ENCODE peak calls at places on chromosomes 7 and 10, in nine cellular contexts. One of them, this sample, is unnamed.

GRCh38 chr7:36784991-36785940 is 61.0 kb upstream of the AOAH start:
- DNase-seq in GM23338: no peak
- DNase-seq in sigmoid colon: peak
- DNase-seq in H1: no peak
- DNase-seq in transverse colon: peak
- DNase-seq in GM12891: peak
- DNase-seq in endothelial cell of umbilical vein: no peak
- DNase-seq in breast epithelium: peak
- DNase-seq in upper lobe of left lung: peak
- DNase-seq in this sample: no peak

GRCh38 chr7:75056476-75056875 is 17.1 kb downstream of the RCC1L start:
- DNase-seq in breast epithelium: no peak
- DNase-seq in H1: no peak
- DNase-seq in GM12891: no peak
- DNase-seq in sigmoid colon: peak
- DNase-seq in upper lobe of left lung: no peak
- DNase-seq in endothelial cell of umbilical vein: no peak
- DNase-seq in GM23338: no peak
- DNase-seq in transverse colon: no peak
- DNase-seq in this sample: no peak

GRCh38 chr7:75892634-75893272 is 13.9 kb downstream of the RHBDD2 start:
- DNase-seq in GM23338: no peak
- DNase-seq in GM12891: no peak
- DNase-seq in sigmoid colon: peak
- DNase-seq in endothelial cell of umbilical vein: no peak
- DNase-seq in breast epithelium: peak
- DNase-seq in upper lobe of left lung: peak
- DNase-seq in transverse colon: peak
- DNase-seq in H1: no peak
- DNase-seq in this sample: no peak

GRCh38 chr10:74194999-74195398 is 44.0 kb downstream of the ADK start:
- DNase-seq in transverse colon: no peak
- DNase-seq in H1: no peak
- DNase-seq in endothelial cell of umbilical vein: no peak
- DNase-seq in GM12891: no peak
- DNase-seq in sigmoid colon: no peak
- DNase-seq in GM23338: no peak
- DNase-seq in upper lobe of left lung: no peak
- DNase-seq in breast epithelium: no peak
- DNase-seq in this sample: no peak

GRCh38 chr10:110045772-110046171 is 38.0 kb downstream of the ADD3 start:
- DNase-seq in GM12891: no peak
- DNase-seq in H1: no peak
- DNase-seq in transverse colon: no peak
- DNase-seq in breast epithelium: no peak
- DNase-seq in GM23338: no peak
- DNase-seq in upper lobe of left lung: no peak
- DNase-seq in endothelial cell of umbilical vein: no peak
- DNase-seq in sigmoid colon: no peak
- DNase-seq in this sample: no peak

GRCh38 chr7:55413442-55413841 is 48.3 kb downstream of the LANCL2 start:
- DNase-seq in endothelial cell of umbilical vein: no peak
- DNase-seq in breast epithelium: no peak
- DNase-seq in H1: no peak
- DNase-seq in upper lobe of left lung: no peak
- DNase-seq in transverse colon: no peak
- DNase-seq in GM23338: no peak
- DNase-seq in sigmoid colon: no peak
- DNase-seq in GM12891: no peak
- DNase-seq in this sample: no peak

GRCh38 chr7:132423594-132424200 is 152.6 kb downstream of the PLXNA4 start:
- DNase-seq in endothelial cell of umbilical vein: no peak
- DNase-seq in upper lobe of left lung: no peak
- DNase-seq in GM12891: no peak
- DNase-seq in GM23338: no peak
- DNase-seq in sigmoid colon: no peak
- DNase-seq in transverse colon: no peak
- DNase-seq in H1: no peak
- DNase-seq in breast epithelium: no peak
- DNase-seq in this sample: no peak

GRCh38 chr10:73864229-73864628 is 10.1 kb downstream of the CAMK2G start:
- DNase-seq in transverse colon: no peak
- DNase-seq in GM12891: no peak
- DNase-seq in H1: no peak
- DNase-seq in upper lobe of left lung: no peak
- DNase-seq in breast epithelium: no peak
- DNase-seq in sigmoid colon: no peak
- DNase-seq in GM23338: no peak
- DNase-seq in endothelial cell of umbilical vein: no peak
- DNase-seq in this sample: no peak

GRCh38 chr7:151101621-151102396 is 15.5 kb downstream of the AGAP3 start:
- DNase-seq in H1: no peak
- DNase-seq in endothelial cell of umbilical vein: no peak
- DNase-seq in breast epithelium: no peak
- DNase-seq in GM23338: no peak
- DNase-seq in transverse colon: no peak
- DNase-seq in GM12891: no peak
- DNase-seq in upper lobe of left lung: no peak
- DNase-seq in sigmoid colon: no peak
- DNase-seq in this sample: no peak

GRCh38 chr7:154744226-154744860 is 258.6 kb downstream of the PAXIP1 start:
- DNase-seq in GM23338: peak
- DNase-seq in breast epithelium: no peak
- DNase-seq in endothelial cell of umbilical vein: no peak
- DNase-seq in sigmoid colon: no peak
- DNase-seq in upper lobe of left lung: no peak
- DNase-seq in H1: peak
- DNase-seq in transverse colon: peak
- DNase-seq in GM12891: peak
- DNase-seq in this sample: peak

GRCh38 chr7:1236831-1237701 is 4.4 kb downstream of the UNCX start:
- DNase-seq in sigmoid colon: no peak
- DNase-seq in breast epithelium: no peak
- DNase-seq in transverse colon: no peak
- DNase-seq in GM12891: no peak
- DNase-seq in GM23338: peak
- DNase-seq in endothelial cell of umbilical vein: no peak
- DNase-seq in upper lobe of left lung: no peak
- DNase-seq in H1: no peak
- DNase-seq in this sample: no peak

GRCh38 chr7:92810242-92810611 is 26.1 kb downstream of the CDK6 start:
- DNase-seq in transverse colon: no peak
- DNase-seq in H1: no peak
- DNase-seq in GM12891: no peak
- DNase-seq in endothelial cell of umbilical vein: no peak
- DNase-seq in sigmoid colon: no peak
- DNase-seq in upper lobe of left lung: no peak
- DNase-seq in breast epithelium: no peak
- DNase-seq in GM23338: no peak
- DNase-seq in this sample: no peak

GRCh38 chr10:17379151-17379690 is 75.2 kb downstream of the ST8SIA6 start:
- DNase-seq in endothelial cell of umbilical vein: no peak
- DNase-seq in transverse colon: no peak
- DNase-seq in GM23338: no peak
- DNase-seq in GM12891: no peak
- DNase-seq in sigmoid colon: no peak
- DNase-seq in H1: no peak
- DNase-seq in upper lobe of left lung: no peak
- DNase-seq in breast epithelium: no peak
- DNase-seq in this sample: no peak

GRCh38 chr10:130226012-130226411 is 89.8 kb downstream of the GLRX3 start:
- DNase-seq in sigmoid colon: peak
- DNase-seq in transverse colon: no peak
- DNase-seq in GM23338: no peak
- DNase-seq in H1: no peak
- DNase-seq in endothelial cell of umbilical vein: no peak
- DNase-seq in breast epithelium: no peak
- DNase-seq in upper lobe of left lung: peak
- DNase-seq in GM12891: no peak
- DNase-seq in this sample: no peak

GRCh38 chr7:32616625-32617024 is 121.3 kb downstream of the AVL9 start:
- DNase-seq in breast epithelium: no peak
- DNase-seq in sigmoid colon: no peak
- DNase-seq in transverse colon: no peak
- DNase-seq in GM23338: no peak
- DNase-seq in GM12891: no peak
- DNase-seq in endothelial cell of umbilical vein: peak
- DNase-seq in H1: no peak
- DNase-seq in upper lobe of left lung: no peak
- DNase-seq in this sample: no peak

GRCh38 chr10:35387768-35388167 is 51.5 kb downstream of the CCNY start:
- DNase-seq in sigmoid colon: no peak
- DNase-seq in H1: no peak
- DNase-seq in transverse colon: no peak
- DNase-seq in upper lobe of left lung: peak
- DNase-seq in GM12891: no peak
- DNase-seq in breast epithelium: no peak
- DNase-seq in GM23338: no peak
- DNase-seq in endothelial cell of umbilical vein: peak
- DNase-seq in this sample: no peak

DNA sequence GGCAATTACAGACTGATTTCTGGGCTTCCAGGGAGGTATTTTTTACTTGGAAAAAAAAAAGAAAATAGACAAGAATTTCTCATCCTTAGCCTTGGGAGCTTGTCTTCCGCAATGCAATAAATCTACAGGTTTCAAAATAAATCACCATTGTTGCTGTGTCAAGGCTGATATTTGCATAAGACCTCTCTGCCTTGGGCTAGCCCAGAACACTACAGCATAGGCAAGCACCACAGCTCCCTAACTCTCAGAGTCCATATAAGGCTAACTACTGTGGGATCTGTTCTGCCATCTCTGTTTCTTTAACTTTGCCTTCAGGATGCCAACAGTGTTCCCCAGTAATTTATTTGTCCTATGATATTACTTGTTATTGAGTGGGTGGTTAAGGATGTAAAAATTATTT is 64.4 kb downstream of the ZWINT start:
- DNase-seq in sigmoid colon: no peak
- DNase-seq in upper lobe of left lung: no peak
- DNase-seq in H1: no peak
- DNase-seq in GM23338: peak
- DNase-seq in endothelial cell of umbilical vein: no peak
- DNase-seq in transverse colon: no peak
- DNase-seq in GM12891: no peak
- DNase-seq in breast epithelium: no peak
- DNase-seq in this sample: no peak
- TF ChIP-seq POLR2AphosphoS5 in sigmoid colon: no peak
- TF ChIP-seq POLR2AphosphoS5 in upper lobe of left lung: no peak
- TF ChIP-seq POLR2AphosphoS5 in H1: no peak
- TF ChIP-seq POLR2AphosphoS5 in GM23338: no peak
- TF ChIP-seq POLR2AphosphoS5 in endothelial cell of umbilical vein: no peak
- TF ChIP-seq POLR2AphosphoS5 in transverse colon: no peak
- TF ChIP-seq POLR2AphosphoS5 in GM12891: no peak
- TF ChIP-seq POLR2AphosphoS5 in breast epithelium: no peak
- TF ChIP-seq POLR2AphosphoS5 in this sample: no peak

GRCh38 chr7:42174391-42174848 is 62.6 kb downstream of the GLI3 start:
- DNase-seq in H1: no peak
- DNase-seq in breast epithelium: no peak
- DNase-seq in upper lobe of left lung: no peak
- DNase-seq in sigmoid colon: peak
- DNase-seq in GM23338: no peak
- DNase-seq in transverse colon: no peak
- DNase-seq in GM12891: no peak
- DNase-seq in endothelial cell of umbilical vein: no peak
- DNase-seq in this sample: no peak
- TF ChIP-seq POLR2AphosphoS5 in H1: no peak
- TF ChIP-seq POLR2AphosphoS5 in breast epithelium: no peak
- TF ChIP-seq POLR2AphosphoS5 in upper lobe of left lung: peak
- TF ChIP-seq POLR2AphosphoS5 in sigmoid colon: peak
- TF ChIP-seq POLR2AphosphoS5 in GM23338: no peak
- TF ChIP-seq POLR2AphosphoS5 in transverse colon: no peak
- TF ChIP-seq POLR2AphosphoS5 in GM12891: no peak
- TF ChIP-seq POLR2AphosphoS5 in endothelial cell of umbilical vein: no peak
- TF ChIP-seq POLR2AphosphoS5 in this sample: no peak

DNA sequence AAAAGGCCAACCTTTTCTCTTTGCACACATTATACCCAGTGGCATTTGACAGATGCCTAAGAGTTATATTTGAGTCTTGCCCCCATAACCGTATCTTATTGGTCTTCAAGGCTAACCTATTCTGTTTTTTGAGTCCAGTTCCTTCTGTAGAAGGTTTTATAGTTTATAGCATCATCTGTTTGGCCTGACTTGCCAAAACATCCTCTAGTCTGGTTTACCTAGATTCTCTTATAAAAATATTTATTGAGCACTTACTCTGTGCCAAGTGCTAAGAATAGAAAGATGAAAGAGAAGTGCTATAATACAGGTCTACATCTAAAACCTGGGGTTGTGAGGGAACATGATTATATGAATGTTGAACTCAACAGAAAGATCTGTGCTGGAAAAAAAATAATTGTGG is 55.9 kb upstream of the PIP4K2A start:
- DNase-seq in GM23338: no peak
- DNase-seq in sigmoid colon: no peak
- DNase-seq in GM12891: no peak
- DNase-seq in breast epithelium: no peak
- DNase-seq in transverse colon: no peak
- DNase-seq in upper lobe of left lung: no peak
- DNase-seq in endothelial cell of umbilical vein: no peak
- DNase-seq in H1: no peak
- DNase-seq in this sample: no peak
- TF ChIP-seq POLR2AphosphoS5 in GM23338: no peak
- TF ChIP-seq POLR2AphosphoS5 in sigmoid colon: no peak
- TF ChIP-seq POLR2AphosphoS5 in GM12891: no peak
- TF ChIP-seq POLR2AphosphoS5 in breast epithelium: no peak
- TF ChIP-seq POLR2AphosphoS5 in transverse colon: no peak
- TF ChIP-seq POLR2AphosphoS5 in upper lobe of left lung: no peak
- TF ChIP-seq POLR2AphosphoS5 in endothelial cell of umbilical vein: no peak
- TF ChIP-seq POLR2AphosphoS5 in H1: no peak
- TF ChIP-seq POLR2AphosphoS5 in this sample: no peak

GRCh38 chr10:3480281-3480999 is 304.6 kb downstream of the KLF6 start:
- DNase-seq in sigmoid colon: no peak
- DNase-seq in transverse colon: no peak
- DNase-seq in endothelial cell of umbilical vein: no peak
- DNase-seq in upper lobe of left lung: no peak
- DNase-seq in GM12891: no peak
- DNase-seq in breast epithelium: no peak
- DNase-seq in H1: no peak
- DNase-seq in GM23338: no peak
- DNase-seq in this sample: no peak

GRCh38 chr10:3484306-3485187 is 300.5 kb downstream of the KLF6 start:
- DNase-seq in GM23338: no peak
- DNase-seq in transverse colon: no peak
- DNase-seq in endothelial cell of umbilical vein: no peak
- DNase-seq in GM12891: no peak
- DNase-seq in breast epithelium: no peak
- DNase-seq in H1: no peak
- DNase-seq in sigmoid colon: no peak
- DNase-seq in upper lobe of left lung: no peak
- DNase-seq in this sample: no peak

GRCh38 chr10:3481000-3481335 is 304.0 kb downstream of the KLF6 start:
- DNase-seq in breast epithelium: no peak
- DNase-seq in H1: no peak
- DNase-seq in upper lobe of left lung: no peak
- DNase-seq in endothelial cell of umbilical vein: no peak
- DNase-seq in transverse colon: no peak
- DNase-seq in GM23338: no peak
- DNase-seq in sigmoid colon: no peak
- DNase-seq in GM12891: no peak
- DNase-seq in this sample: no peak

GRCh38 chr10:3481496-3481895 is 303.5 kb downstream of the KLF6 start:
- DNase-seq in GM12891: no peak
- DNase-seq in endothelial cell of umbilical vein: no peak
- DNase-seq in H1: no peak
- DNase-seq in sigmoid colon: no peak
- DNase-seq in upper lobe of left lung: no peak
- DNase-seq in breast epithelium: no peak
- DNase-seq in transverse colon: no peak
- DNase-seq in GM23338: no peak
- DNase-seq in this sample: no peak

GRCh38 chr10:3482200-3482993 is 302.6 kb downstream of the KLF6 start:
- DNase-seq in breast epithelium: peak
- DNase-seq in GM12891: no peak
- DNase-seq in transverse colon: peak
- DNase-seq in H1: no peak
- DNase-seq in upper lobe of left lung: peak
- DNase-seq in GM23338: peak
- DNase-seq in endothelial cell of umbilical vein: peak
- DNase-seq in sigmoid colon: peak
- DNase-seq in this sample: no peak
- TF ChIP-seq POLR2AphosphoS5 in breast epithelium: peak
- TF ChIP-seq POLR2AphosphoS5 in GM12891: no peak
- TF ChIP-seq POLR2AphosphoS5 in transverse colon: peak
- TF ChIP-seq POLR2AphosphoS5 in H1: no peak
- TF ChIP-seq POLR2AphosphoS5 in upper lobe of left lung: peak
- TF ChIP-seq POLR2AphosphoS5 in GM23338: no peak
- TF ChIP-seq POLR2AphosphoS5 in endothelial cell of umbilical vein: no peak
- TF ChIP-seq POLR2AphosphoS5 in sigmoid colon: peak
- TF ChIP-seq POLR2AphosphoS5 in this sample: no peak